ENCODE peak calls at places on chromosomes 12 and 14, in eight cellular contexts. J is aorta; Z is endodermal cell; S is H7; Q is Peyer's patch; T is right cardiac atrium; W is dorsolateral prefrontal cortex; X is CD8-positive, alpha-beta T cell. O is an unnamed sample.

GRCh38 chr12:47156167-47156736 is 76.5 kb upstream of the AMIGO2 start:
- DNase-seq in J (no peak), Z (no peak), S (no peak), Q (no peak), T (peak; percentile 86), W (no peak), X (no peak), O (no peak)

GRCh38 chr14:54138024-54138353 is 181.4 kb upstream of the BMP4 start:
- DNase-seq in J (no peak), Z (no peak), S (no peak), Q (no peak), T (no peak), W (no peak), X (no peak), O (no peak)

GRCh38 chr12:120264511-120265202 is 873 bp downstream of the PXN start:
- DNase-seq in J (no peak), Z (no peak), S (no peak), Q (no peak), T (no peak), W (no peak), X (peak; percentile 35), O (no peak)

GRCh38 chr14:34051966-34052657 is 101.2 kb upstream of the EGLN3 start:
- DNase-seq in J (no peak), Z (no peak), S (no peak), Q (no peak), T (no peak), W (no peak), X (no peak), O (peak; percentile 42)

GRCh38 chr12:14473707-14474287 is 93.9 kb downstream of the PLBD1 start:
- DNase-seq in J (no peak), Z (no peak), S (no peak), Q (no peak), T (no peak), W (no peak), X (no peak), O (peak; percentile 38)

GRCh38 chr12:22299294-22299912 is 35.1 kb downstream of the ST8SIA1 start:
- DNase-seq in J (no peak), Z (no peak), S (no peak), Q (no peak), T (no peak), W (no peak), X (no peak), O (no peak)

GRCh38 chr12:117052386-117053049 is 46.7 kb downstream of the TESC start:
- DNase-seq in J (no peak), Z (peak; percentile 90), S (peak; percentile 89), Q (peak; percentile 65), T (no peak), W (no peak), X (no peak), O (no peak)

GRCh38 chr12:103924761-103925641 is 5.2 kb upstream of the HSP90B1 start:
- DNase-seq in J (no peak), Z (peak; percentile 74), S (no peak), Q (no peak), T (no peak), W (no peak), X (peak; percentile 36), O (peak; percentile 82)

GRCh38 chr14:106879241-106879640 is 1352.9 kb downstream of the TMEM121 start:
- DNase-seq in J (no peak), Z (no peak), S (no peak), Q (peak; percentile 56), T (peak; percentile 52), W (no peak), X (peak; percentile 59), O (peak; percentile 77)

GRCh38 chr12:34595749-34596733 is 573.7 kb downstream of the ALG10 start:
- DNase-seq in J (peak; percentile 59), Z (no peak), S (no peak), Q (no peak), T (no peak), W (peak; percentile 16), X (no peak), O (no peak)

GRCh38 chr14:93999573-93999972 is 2.5 kb downstream of the CCDC197 start:
- DNase-seq in J (no peak), Z (no peak), S (no peak), Q (no peak), T (no peak), W (no peak), X (no peak), O (no peak)

GRCh38 chr14:31205681-31206535 is 1.7 kb downstream of the HECTD1 start:
- DNase-seq in J (no peak), Z (no peak), S (no peak), Q (no peak), T (no peak), W (no peak), X (no peak), O (peak; percentile 57)

GRCh38 chr12:126747530-126748149 is 1519.3 kb upstream of the TMEM132C start:
- DNase-seq in J (no peak), Z (peak; percentile 92), S (peak; percentile 66), Q (peak; percentile 27), T (peak; percentile 61), W (peak; percentile 70), X (no peak), O (peak; percentile 68)

GRCh38 chr14:58765375-58765774 is 127.6 kb downstream of the DACT1 start:
- DNase-seq in J (no peak), Z (no peak), S (no peak), Q (no peak), T (peak; percentile 68), W (no peak), X (no peak), O (peak; percentile 89)

GRCh38 chr14:97878727-97879126 is 1081.5 kb downstream of the VRK1 start:
- DNase-seq in J (no peak), Z (no peak), S (no peak), Q (no peak), T (no peak), W (no peak), X (peak; percentile 42), O (no peak)

GRCh38 chr14:26589998-26590397 is 7.8 kb downstream of the NOVA1 start:
- DNase-seq in J (no peak), Z (no peak), S (no peak), Q (no peak), T (no peak), W (no peak), X (no peak), O (no peak)

GRCh38 chr14:53183611-53184010 is 30.5 kb upstream of the DDHD1 start:
- DNase-seq in J (no peak), Z (no peak), S (no peak), Q (no peak), T (no peak), W (no peak), X (no peak), O (no peak)

GRCh38 chr14:45091696-45092095 is 7.8 kb downstream of the PRPF39 start:
- DNase-seq in J (no peak), Z (no peak), S (no peak), Q (no peak), T (no peak), W (no peak), X (no peak), O (no peak)

GRCh38 chr14:76352639-76353281 is 23.2 kb upstream of the ESRRB start:
- DNase-seq in J (peak; percentile 88), Z (peak; percentile 95), S (peak; percentile 93), Q (no peak), T (peak; percentile 87), W (peak; percentile 71), X (peak; percentile 36), O (peak; percentile 81)
- H3K4me3 ChIP-seq in J (no peak overlapping the region), Z (no peak overlapping the region), S (peak overlapping the region; percentile 8), Q (no peak overlapping the region), T (no peak overlapping the region), W (peak overlapping the region; percentile 13), X (no peak overlapping the region), O (peak overlapping the region; percentile 28)

GRCh38 chr12:131092911-131093901 is 139.5 kb downstream of the ADGRD1 start:
- DNase-seq in J (peak; percentile 66), Z (peak; percentile 44), S (peak; percentile 49), Q (no peak), T (no peak), W (peak; percentile 26), X (no peak), O (peak; percentile 5)
- H3K4me3 ChIP-seq in J (no peak overlapping the region), Z (no peak overlapping the region), S (no peak overlapping the region), Q (no peak overlapping the region), T (no peak overlapping the region), W (no peak overlapping the region), X (no peak overlapping the region), O (no peak overlapping the region)

DNA sequence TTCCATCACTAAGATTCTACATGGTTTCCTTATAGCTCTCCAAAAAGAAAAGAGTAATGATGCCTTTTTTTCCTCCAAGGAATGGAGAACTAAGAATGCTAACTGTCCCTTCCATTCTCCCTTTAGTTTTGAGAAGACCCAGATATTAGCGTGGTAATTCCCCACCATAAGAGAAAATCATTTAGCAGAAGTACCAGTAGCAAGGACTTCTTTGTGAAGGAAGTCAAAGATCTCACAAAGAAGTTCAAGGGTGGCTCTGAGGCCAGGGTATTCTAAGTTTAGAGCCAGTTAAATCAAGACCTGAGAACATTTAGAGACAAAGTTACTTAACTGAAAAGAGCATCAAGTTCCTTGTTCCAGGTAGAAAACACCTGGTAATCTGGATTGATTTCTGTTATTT is 7.3 kb downstream of the USP15 start:
- DNase-seq in J (no peak), Z (no peak), S (no peak), Q (no peak), T (no peak), W (no peak), X (no peak), O (no peak)
- H3K4me3 ChIP-seq in J (no peak overlapping the region), Z (no peak overlapping the region), S (no peak overlapping the region), Q (no peak overlapping the region), T (no peak overlapping the region), W (no peak overlapping the region), X (no peak overlapping the region), O (no peak overlapping the region)

GRCh38 chr12:42426733-42427132 is 100.8 kb downstream of the PPHLN1 start:
- DNase-seq in J (no peak), Z (peak; percentile 80), S (peak; percentile 35), Q (no peak), T (peak; percentile 59), W (no peak), X (no peak), O (no peak)

GRCh38 chr12:42422785-42423184 is 96.8 kb downstream of the PPHLN1 start:
- DNase-seq in J (no peak), Z (no peak), S (no peak), Q (no peak), T (no peak), W (no peak), X (no peak), O (no peak)

GRCh38 chr12:42420385-42420784 is 94.4 kb downstream of the PPHLN1 start:
- DNase-seq in J (no peak), Z (no peak), S (no peak), Q (no peak), T (no peak), W (no peak), X (no peak), O (no peak)

DNA sequence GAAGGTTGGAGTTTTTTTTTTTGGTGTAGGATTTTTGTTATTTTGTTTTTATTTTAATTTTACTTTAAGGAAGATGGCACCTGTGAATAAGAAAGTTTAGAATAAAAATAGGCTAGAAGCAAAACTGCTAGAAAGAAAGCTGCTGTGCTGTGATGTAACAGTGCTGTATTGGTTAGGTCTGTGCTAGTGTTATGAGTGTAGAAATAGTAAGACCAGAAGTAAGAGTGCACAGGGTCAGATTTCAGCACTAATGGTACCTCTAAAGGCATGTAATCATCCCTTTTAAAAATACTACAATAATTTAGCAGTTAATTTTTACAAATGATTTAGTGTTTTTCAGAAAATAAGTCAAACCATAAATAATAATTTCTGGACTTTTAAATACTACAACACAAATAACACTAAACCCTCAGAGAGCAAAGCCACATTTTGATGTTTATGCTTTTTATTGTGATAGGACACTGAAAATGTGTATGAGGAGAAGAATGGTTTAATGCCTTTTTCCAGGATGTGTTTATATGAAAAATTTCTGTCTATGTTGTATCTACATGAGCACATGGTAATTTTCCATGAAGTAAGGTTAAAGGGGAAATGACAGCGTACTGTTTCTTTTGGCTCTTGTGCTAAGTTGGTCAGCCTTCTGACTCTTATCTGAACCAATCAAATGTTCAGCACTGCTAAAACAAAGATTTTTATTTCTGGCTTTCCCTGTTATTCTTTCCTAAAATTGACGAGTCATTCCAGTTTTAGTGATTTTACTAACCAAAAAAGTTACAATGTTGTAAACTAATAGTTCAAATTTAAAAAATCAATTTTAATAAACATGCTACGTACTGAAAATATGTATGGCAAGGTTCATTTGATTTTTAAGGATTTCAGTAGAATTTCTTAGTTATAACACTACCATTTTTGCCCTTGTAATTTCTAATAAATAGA is 96.1 kb downstream of the PPHLN1 start:
- DNase-seq in J (no peak), Z (no peak), S (no peak), Q (no peak), T (no peak), W (no peak), X (no peak), O (no peak)
- H3K4me3 ChIP-seq in J (no peak overlapping the region), Z (no peak overlapping the region), S (no peak overlapping the region), Q (no peak overlapping the region), T (no peak overlapping the region), W (no peak overlapping the region), X (no peak overlapping the region), O (no peak overlapping the region)

O was measured in SJCRH30.